ENCODE peak calls at places on chromosomes 7 and 10, in nine cellular contexts. U is stimulated activated CD4-positive, alpha-beta T cell treated with anti-CD3 and anti-CD28 coated beads, Interleukin-1b, Interleukin-23, amount 100 ng/mL, for 24 hours; W is neural crest cell; C is caudate nucleus; N is foreskin fibroblast; R is Caki2; I is AG04450; A is heart left ventricle; D is aorta. S is an unnamed sample.

GRCh38 chr7:121474301-121474673 is 78.2 kb upstream of the FAM3C start:
- DNase-seq in U (no peak), W (no peak), C (no peak), N (no peak), R (no peak), I (no peak), A (no peak), D (no peak), S (no peak)

GRCh38 chr10:109029870-109030269 is 893.4 kb downstream of the XPNPEP1 start:
- DNase-seq in U (no peak), W (no peak), C (no peak), N (no peak), R (no peak), I (no peak), A (no peak), D (no peak), S (no peak)

GRCh38 chr10:74852406-74852805 is 26.0 kb downstream of the KAT6B start:
- DNase-seq in U (no peak), W (no peak), C (no peak), N (no peak), R (no peak), I (no peak), A (no peak), D (no peak), S (no peak)

GRCh38 chr10:48606530-48607355 is 1.9 kb upstream of the ARHGAP22 start:
- DNase-seq in U (no peak), W (no peak), C (no peak), N (peak), R (peak), I (peak), A (peak), D (peak), S (no peak)

GRCh38 chr7:1193593-1194424 is 33.8 kb upstream of the ZFAND2A start:
- DNase-seq in U (no peak), W (no peak), C (no peak), N (peak), R (peak), I (no peak), A (peak), D (no peak), S (peak)

GRCh38 chr10:131975796-131976195 is 5.9 kb downstream of the BNIP3 start:
- DNase-seq in U (no peak), W (no peak), C (no peak), N (no peak), R (no peak), I (no peak), A (no peak), D (no peak), S (no peak)

GRCh38 chr10:30782543-30783461 is 153.2 kb upstream of the LYZL2 start:
- DNase-seq in U (no peak), W (no peak), C (no peak), N (peak), R (no peak), I (no peak), A (peak), D (no peak), S (no peak)

GRCh38 chr7:157587051-157587450 is 250.2 kb downstream of the DNAJB6 start:
- DNase-seq in U (no peak), W (no peak), C (no peak), N (no peak), R (no peak), I (no peak), A (no peak), D (peak), S (no peak)

GRCh38 chr10:18473424-18474110 is 177.8 kb downstream of the NSUN6 start:
- DNase-seq in U (no peak), W (no peak), C (no peak), N (no peak), R (no peak), I (peak), A (peak), D (no peak), S (no peak)

GRCh38 chr10:127338391-127339108 is 142.2 kb upstream of the INSYN2A start:
- DNase-seq in U (no peak), W (no peak), C (no peak), N (peak), R (no peak), I (no peak), A (no peak), D (no peak), S (no peak)

GRCh38 chr7:31003721-31004120 is 40.0 kb downstream of the GHRHR start:
- DNase-seq in U (no peak), W (no peak), C (no peak), N (peak), R (no peak), I (no peak), A (no peak), D (peak), S (no peak)

GRCh38 chr10:27188897-27189296 is 33.7 kb downstream of the MASTL start:
- DNase-seq in U (no peak), W (no peak), C (no peak), N (no peak), R (no peak), I (no peak), A (no peak), D (no peak), S (no peak)

GRCh38 chr10:94546616-94547175 is 1.1 kb downstream of the HELLS start:
- DNase-seq in U (no peak), W (no peak), C (no peak), N (peak), R (peak), I (no peak), A (no peak), D (no peak), S (no peak)

GRCh38 chr10:77943086-77943901 is 16.7 kb upstream of the DLG5 start:
- DNase-seq in U (no peak), W (no peak), C (no peak), N (peak), R (peak), I (no peak), A (no peak), D (no peak), S (no peak)

GRCh38 chr7:12625836-12626235 is 55.3 kb downstream of the SCIN start:
- DNase-seq in U (no peak), W (no peak), C (no peak), N (no peak), R (no peak), I (no peak), A (no peak), D (no peak), S (no peak)

GRCh38 chr7:106793015-106793651 is 71.9 kb upstream of the PIK3CG start:
- DNase-seq in U (peak), W (peak), C (no peak), N (peak), R (peak), I (no peak), A (no peak), D (no peak), S (no peak)

GRCh38 chr7:127865466-127865865 is 165.8 kb downstream of the LRRC4 start:
- DNase-seq in U (no peak), W (no peak), C (no peak), N (peak), R (peak), I (no peak), A (no peak), D (no peak), S (no peak)

GRCh38 chr7:139058963-139059362 is 23.1 kb upstream of the ZC3HAV1L start:
- DNase-seq in U (no peak), W (no peak), C (no peak), N (peak), R (no peak), I (no peak), A (no peak), D (no peak), S (no peak)

GRCh38 chr10:90032519-90032918 is 331.1 kb downstream of the KIF20B start:
- DNase-seq in U (no peak), W (no peak), C (no peak), N (peak), R (no peak), I (no peak), A (no peak), D (no peak), S (no peak)

GRCh38 chr10:44715081-44715480 is 196.1 kb upstream of the TMEM72 start:
- DNase-seq in U (no peak), W (no peak), C (no peak), N (peak), R (no peak), I (peak), A (no peak), D (no peak), S (no peak)

GRCh38 chr7:69049341-69049740 is 548.9 kb upstream of the AUTS2 start:
- DNase-seq in U (no peak), W (no peak), C (no peak), N (no peak), R (no peak), I (no peak), A (no peak), D (no peak), S (no peak)

GRCh38 chr7:157139142-157140117 is 704 bp downstream of the UBE3C start:
- DNase-seq in U (peak), W (no peak), C (peak), N (peak), R (peak), I (no peak), A (peak), D (peak), S (no peak)

S was measured in substantia nigra.